ENCODE peak calls at places on chromosomes 16 and 17, in nine cellular contexts. S, I, E, N, X, D, Y, A and L are unnamed samples. For H3K4me1, the result is how much of the 10 kb centered on the place peaks cover.

GRCh38 chr17:11284811-11285210 is 43.8 kb downstream of the SHISA6 start:
- DNase-seq in S (no peak), N (no peak), E (no peak), I (no peak), D (no peak), X (no peak), A (no peak), Y (no peak), L (no peak)

GRCh38 chr17:16287563-16288027 is 65.7 kb downstream of the CENPV start:
- DNase-seq in Y (no peak), D (peak), S (peak), E (peak), A (no peak), N (no peak), X (no peak), I (no peak), L (no peak)

GRCh38 chr17:82017612-82018151 is 5.0 kb downstream of the CENPX start:
- DNase-seq in X (no peak), E (no peak), A (no peak), D (no peak), I (no peak), Y (no peak), N (no peak), S (no peak), L (no peak)

GRCh38 chr17:80981929-80982425 is 9.7 kb upstream of the CHMP6 start:
- DNase-seq in I (no peak), D (no peak), A (no peak), E (no peak), Y (no peak), S (no peak), X (no peak), N (peak), L (peak)

GRCh38 chr17:15464211-15464610 is 3.2 kb downstream of the CDRT4 start:
- DNase-seq in E (no peak), D (no peak), N (no peak), A (no peak), S (no peak), Y (no peak), X (no peak), I (no peak), L (no peak)

GRCh38 chr16:50526249-50526648 is 21.9 kb upstream of the NKD1 start:
- DNase-seq in E (no peak), D (no peak), S (no peak), A (no peak), N (no peak), Y (no peak), X (no peak), I (no peak), L (no peak)

GRCh38 chr17:38889745-38890409 is 20.0 kb downstream of the LASP1 start:
- DNase-seq in X (no peak), D (no peak), A (no peak), N (no peak), S (no peak), Y (no peak), I (no peak), E (no peak), L (no peak)

GRCh38 chr17:19769946-19770652 is 22.0 kb upstream of the ALDH3A1 start:
- DNase-seq in D (no peak), E (no peak), S (peak), N (no peak), I (no peak), X (no peak), Y (no peak), A (no peak), L (no peak)

GRCh38 chr16:73068546-73069401 is 20.8 kb upstream of the ZFHX3 start:
- DNase-seq in S (peak), A (peak), D (no peak), X (peak), Y (peak), N (peak), I (peak), E (no peak), L (peak)

GRCh38 chr17:57953219-57953618 is 2.0 kb downstream of the CUEDC1 start:
- DNase-seq in S (no peak), A (no peak), E (no peak), N (no peak), D (no peak), Y (no peak), X (no peak), I (no peak), L (no peak)

GRCh38 chr17:60361889-60362288 is 30.0 kb downstream of the USP32 start:
- DNase-seq in A (no peak), S (no peak), I (no peak), X (no peak), N (no peak), Y (no peak), D (no peak), E (no peak), L (no peak)

GRCh38 chr16:30148101-30148500 is 25.1 kb upstream of the MAPK3 start:
- DNase-seq in A (no peak), D (no peak), I (no peak), X (no peak), E (no peak), N (no peak), Y (no peak), S (no peak), L (no peak)

GRCh38 chr16:56401482-56401881 is 23.9 kb downstream of the AMFR start:
- DNase-seq in X (no peak), Y (no peak), D (no peak), S (no peak), E (no peak), N (no peak), I (no peak), A (no peak), L (no peak)

GRCh38 chr16:61791465-61791864 is 244.8 kb downstream of the CDH8 start:
- DNase-seq in D (no peak), E (no peak), I (no peak), X (no peak), N (no peak), A (no peak), Y (no peak), S (no peak), L (no peak)

GRCh38 chr17:10177131-10177920 is 21.1 kb downstream of the GAS7 start:
- DNase-seq in D (no peak), N (no peak), I (no peak), Y (no peak), E (no peak), S (no peak), X (no peak), A (no peak), L (no peak)
- H3K4me3 ChIP-seq in D (no peak), N (no peak), I (no peak), Y (no peak), E (no peak), S (no peak), X (no peak), A (no peak), L (no peak)

DNA sequence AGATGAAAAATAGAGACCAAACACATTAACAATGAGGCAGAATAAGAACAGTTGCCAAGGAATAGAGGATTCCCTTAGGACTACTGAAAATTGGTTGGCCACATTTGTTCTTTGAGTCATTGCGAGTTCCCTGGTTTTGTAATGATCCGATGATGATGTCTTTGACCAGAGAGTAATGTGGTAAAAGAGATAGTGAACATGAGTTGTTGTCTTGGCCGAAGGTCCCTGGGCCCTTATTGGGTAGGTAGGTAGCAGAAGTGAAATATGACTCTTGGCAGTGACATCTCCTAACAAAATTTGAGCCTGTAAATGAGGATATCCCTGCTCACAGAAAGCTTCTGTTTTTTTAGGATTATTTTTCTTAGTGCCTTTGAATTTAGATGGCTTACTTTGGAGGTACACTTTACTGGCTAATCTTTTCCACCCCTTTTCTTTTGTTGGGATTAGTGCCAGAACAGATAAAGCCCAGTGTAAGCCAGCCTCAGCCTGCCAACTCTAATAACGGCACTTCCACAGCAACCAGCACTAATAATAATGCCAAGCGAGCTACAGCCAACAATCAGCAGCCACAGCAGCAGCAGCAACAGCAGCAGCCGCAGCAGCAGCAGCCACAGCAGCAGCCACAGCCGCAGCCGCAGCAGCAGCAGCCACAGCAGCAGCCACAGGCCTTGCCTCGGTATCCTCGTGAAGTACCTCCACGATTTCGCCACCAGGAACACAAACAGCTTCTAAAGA is 47.2 kb downstream of the TNRC6A start:
- DNase-seq in S (peak), X (no peak), Y (peak), E (no peak), N (peak), D (no peak), A (no peak), I (peak), L (no peak)
- H3K4me1 ChIP-seq in S (under half), X (under half), Y (under half), E (under half), N (under half), D (under half), A (under half), I (half or more), L (under half)

GRCh38 chr16:10942352-10943297 is at the start of gene DEXI:
- DNase-seq in D (peak), S (peak), I (peak), X (peak), A (peak), E (peak), Y (peak), N (peak), L (peak)
- TF ChIP-seq CTCF in D (no peak), S (no peak), I (peak), X (peak), A (peak), E (no peak), Y (peak), N (peak), L (peak)

DNA sequence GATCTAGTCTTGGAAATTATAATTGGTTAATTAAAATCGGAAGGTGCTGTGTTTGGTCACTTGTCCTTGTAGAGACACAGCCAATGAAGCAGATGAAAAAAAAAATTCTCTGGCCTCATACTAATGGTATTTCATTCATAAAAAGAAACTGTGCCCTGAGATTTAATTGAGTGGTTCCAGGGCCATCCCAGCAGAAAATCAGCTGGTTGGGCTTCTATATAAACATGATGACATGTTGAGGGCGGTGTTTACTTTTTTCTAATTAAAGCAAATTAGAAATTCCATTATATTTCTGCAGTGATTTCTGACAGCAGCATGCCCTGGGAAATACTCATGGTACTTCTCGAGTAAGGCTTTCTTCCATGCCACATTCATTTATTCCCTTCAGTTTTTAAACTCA is 191.9 kb upstream of the KCNJ16 start:
- DNase-seq in D (no peak), I (no peak), S (no peak), A (no peak), N (no peak), Y (no peak), X (no peak), E (no peak), L (no peak)
- H3K4me3 ChIP-seq in D (no peak), I (no peak), S (no peak), A (no peak), N (no peak), Y (no peak), X (no peak), E (no peak), L (no peak)

GRCh38 chr17:45314761-45315549 is 1.9 kb downstream of the MAP3K14 start:
- DNase-seq in Y (no peak), E (no peak), I (no peak), A (no peak), X (no peak), S (peak), N (no peak), D (no peak), L (no peak)
- H3K4me1 ChIP-seq in Y (half or more), E (half or more), I (half or more), A (under half), X (under half), S (under half), N (half or more), D (half or more), L (half or more)

GRCh38 chr17:75652934-75653549 is 13.9 kb downstream of the RECQL5 start:
- DNase-seq in D (peak), N (no peak), X (no peak), E (no peak), I (no peak), A (no peak), S (peak), Y (no peak), L (no peak)
- TF ChIP-seq CTCF in D (peak), N (peak), X (peak), E (peak), I (peak), A (peak), S (peak), Y (peak), L (peak)

GRCh38 chr16:17461951-17462729 is 8.6 kb downstream of the XYLT1 start:
- DNase-seq in E (no peak), D (no peak), N (no peak), X (no peak), Y (no peak), A (no peak), I (no peak), S (no peak), L (no peak)
- H3K4me3 ChIP-seq in E (no peak), D (no peak), N (no peak), X (no peak), Y (no peak), A (no peak), I (no peak), S (no peak), L (no peak)